ENCODE peak calls at places on chromosomes 5 and 9, in seven cellular contexts. Z is MM.1S, J is heart left ventricle, M is A673, G is mammary epithelial cell, E is K562, P is brain microvascular endothelial cell. Q is an unnamed sample.

GRCh38 chr9:93309889-93310425 is 126.0 kb downstream of the WNK2 start:
- DNase-seq in Z (no peak), J (no peak), M (no peak), G (no peak), E (no peak), P (no peak), Q (no peak)

GRCh38 chr5:81856948-81857928 is 106.3 kb upstream of the SSBP2 start:
- DNase-seq in Z (peak), J (peak), M (peak), G (peak), E (peak), P (no peak), Q (no peak)

GRCh38 chr9:82418334-82418733 is 429.8 kb downstream of the SPATA31D1 start:
- DNase-seq in Z (no peak), J (no peak), M (no peak), G (peak), E (no peak), P (no peak), Q (no peak)

GRCh38 chr9:99135498-99135897 is 30.6 kb downstream of the TGFBR1 start:
- DNase-seq in Z (no peak), J (no peak), M (no peak), G (no peak), E (no peak), P (no peak), Q (no peak)

GRCh38 chr9:89442981-89443817 is 54.7 kb downstream of the SEMA4D start:
- DNase-seq in Z (no peak), J (no peak), M (no peak), G (no peak), E (no peak), P (peak), Q (no peak)

GRCh38 chr9:14296462-14296861 is 17.5 kb downstream of the NFIB start:
- DNase-seq in Z (no peak), J (peak), M (no peak), G (no peak), E (no peak), P (no peak), Q (no peak)

GRCh38 chr5:36614657-36615308 is 8.4 kb downstream of the SLC1A3 start:
- DNase-seq in Z (no peak), J (no peak), M (no peak), G (no peak), E (no peak), P (no peak), Q (no peak)

GRCh38 chr5:11182441-11183080 is 421.5 kb upstream of the DAP start:
- DNase-seq in Z (peak), J (no peak), M (peak), G (no peak), E (peak), P (peak), Q (no peak)

GRCh38 chr9:5193345-5193744 is 7.9 kb upstream of the INSL6 start:
- DNase-seq in Z (no peak), J (no peak), M (no peak), G (no peak), E (no peak), P (no peak), Q (no peak)

GRCh38 chr5:136598901-136599300 is 233.6 kb upstream of the TRPC7 start:
- DNase-seq in Z (no peak), J (no peak), M (no peak), G (no peak), E (no peak), P (no peak), Q (no peak)

GRCh38 chr9:20312732-20313131 is 309.6 kb downstream of the MLLT3 start:
- DNase-seq in Z (no peak), J (no peak), M (no peak), G (peak), E (no peak), P (peak), Q (no peak)

GRCh38 chr5:32230356-32231099 is 56.4 kb upstream of the GOLPH3 start:
- DNase-seq in Z (no peak), J (no peak), M (no peak), G (no peak), E (no peak), P (no peak), Q (no peak)

GRCh38 chr9:137892424-137893191 is 15.0 kb downstream of the CACNA1B start:
- DNase-seq in Z (no peak), J (no peak), M (no peak), G (no peak), E (no peak), P (no peak), Q (no peak)

GRCh38 chr9:131324736-131325679 is 35.5 kb downstream of the PLPP7 start:
- DNase-seq in Z (no peak), J (peak), M (no peak), G (no peak), E (no peak), P (no peak), Q (peak)

GRCh38 chr9:105127863-105128220 is 116.6 kb upstream of the SLC44A1 start:
- DNase-seq in Z (peak), J (no peak), M (no peak), G (peak), E (no peak), P (peak), Q (no peak)

GRCh38 chr5:127833999-127834953 is 131.1 kb downstream of the CCDC192 start:
- DNase-seq in Z (no peak), J (no peak), M (no peak), G (no peak), E (no peak), P (no peak), Q (no peak)

GRCh38 chr9:93620881-93621820 is 44.8 kb downstream of the PHF2 start:
- DNase-seq in Z (no peak), J (peak), M (no peak), G (no peak), E (no peak), P (no peak), Q (no peak)

GRCh38 chr9:92970467-92970923 is 23.2 kb downstream of the FGD3 start:
- DNase-seq in Z (no peak), J (no peak), M (peak), G (peak), E (no peak), P (peak), Q (no peak)

GRCh38 chr9:91094324-91095083 is 267.2 kb downstream of the AUH start:
- DNase-seq in Z (no peak), J (no peak), M (no peak), G (no peak), E (no peak), P (no peak), Q (no peak)

GRCh38 chr9:83177747-83178146 is 114.8 kb upstream of the RASEF start:
- DNase-seq in Z (no peak), J (no peak), M (no peak), G (no peak), E (no peak), P (no peak), Q (no peak)

GRCh38 chr9:19619221-19619620 is 169.6 kb downstream of the SLC24A2 start:
- DNase-seq in Z (no peak), J (no peak), M (no peak), G (no peak), E (no peak), P (no peak), Q (no peak)

GRCh38 chr5:136006767-136007251 is 22.0 kb upstream of the TGFBI start:
- DNase-seq in Z (no peak), J (no peak), M (no peak), G (peak), E (no peak), P (peak), Q (no peak)

GRCh38 chr9:98619788-98620187 is 88.9 kb downstream of the GABBR2 start:
- DNase-seq in Z (no peak), J (no peak), M (no peak), G (no peak), E (no peak), P (no peak), Q (no peak)

GRCh38 chr5:42993516-42994284 is 46.4 kb downstream of the ANXA2R start:
- DNase-seq in Z (peak), J (no peak), M (peak), G (no peak), E (peak), P (peak), Q (no peak)

GRCh38 chr9:14231196-14231990 is 82.5 kb downstream of the NFIB start:
- DNase-seq in Z (no peak), J (no peak), M (no peak), G (no peak), E (no peak), P (no peak), Q (no peak)

GRCh38 chr5:116084231-116084630 is 594 bp upstream of the COMMD10 start:
- DNase-seq in Z (no peak), J (no peak), M (no peak), G (peak), E (peak), P (no peak), Q (no peak)

GRCh38 chr5:159975462-159976019 is 33.4 kb upstream of the TTC1 start:
- DNase-seq in Z (no peak), J (peak), M (peak), G (peak), E (peak), P (peak), Q (no peak)

GRCh38 chr9:111297061-111297824 is 32.8 kb downstream of the OR2K2 start:
- DNase-seq in Z (no peak), J (no peak), M (no peak), G (no peak), E (no peak), P (no peak), Q (no peak)

GRCh38 chr5:150209020-150209635 is 19.3 kb downstream of the SLC6A7 start:
- DNase-seq in Z (no peak), J (no peak), M (no peak), G (peak), E (no peak), P (peak), Q (no peak)

GRCh38 chr5:132824426-132824825 is 6.0 kb downstream of the SHROOM1 start:
- DNase-seq in Z (no peak), J (no peak), M (no peak), G (no peak), E (no peak), P (no peak), Q (no peak)

GRCh38 chr5:138467711-138468132 is 2.4 kb downstream of the EGR1 start:
- DNase-seq in Z (no peak), J (no peak), M (peak), G (no peak), E (no peak), P (no peak), Q (no peak)

GRCh38 chr9:83956288-83957028 is 23.6 kb downstream of the HNRNPK start:
- DNase-seq in Z (peak), J (peak), M (peak), G (no peak), E (peak), P (no peak), Q (no peak)

GRCh38 chr9:91154686-91155085 is 207.0 kb downstream of the AUH start:
- DNase-seq in Z (no peak), J (no peak), M (no peak), G (no peak), E (no peak), P (no peak), Q (no peak)

GRCh38 chr9:132049323-132049882 is 30.3 kb downstream of the MED27 start:
- DNase-seq in Z (no peak), J (no peak), M (no peak), G (no peak), E (no peak), P (no peak), Q (no peak)

GRCh38 chr5:129135633-129136032 is 41.1 kb downstream of the ISOC1 start:
- DNase-seq in Z (peak), J (no peak), M (no peak), G (no peak), E (peak), P (no peak), Q (no peak)

GRCh38 chr5:56088967-56089829 is 94.4 kb upstream of the IL6ST start:
- DNase-seq in Z (no peak), J (no peak), M (no peak), G (peak), E (no peak), P (peak), Q (no peak)

GRCh38 chr5:12294151-12294550 is 389.9 kb upstream of the CTNND2 start:
- DNase-seq in Z (no peak), J (no peak), M (no peak), G (no peak), E (no peak), P (no peak), Q (no peak)

GRCh38 chr5:12292610-12293204 is 388.5 kb upstream of the CTNND2 start:
- DNase-seq in Z (peak), J (no peak), M (no peak), G (peak), E (peak), P (no peak), Q (no peak)
- TF ChIP-seq CTCF in Z (peak), J (no peak), M (no peak), G (peak), E (peak), P (no peak), Q (peak)

GRCh38 chr9:126365780-126366179 is 39.2 kb downstream of the MVB12B start:
- DNase-seq in Z (no peak), J (no peak), M (no peak), G (no peak), E (no peak), P (no peak), Q (no peak)
- TF ChIP-seq CTCF in Z (no peak), J (no peak), M (no peak), G (no peak), E (no peak), P (peak), Q (no peak)

GRCh38 chr9:134870746-134871667 is 9.6 kb upstream of the FCN2 start:
- DNase-seq in Z (no peak), J (no peak), M (no peak), G (no peak), E (no peak), P (no peak), Q (no peak)
- TF ChIP-seq CTCF in Z (no peak), J (no peak), M (no peak), G (no peak), E (no peak), P (no peak), Q (no peak)

DNA sequence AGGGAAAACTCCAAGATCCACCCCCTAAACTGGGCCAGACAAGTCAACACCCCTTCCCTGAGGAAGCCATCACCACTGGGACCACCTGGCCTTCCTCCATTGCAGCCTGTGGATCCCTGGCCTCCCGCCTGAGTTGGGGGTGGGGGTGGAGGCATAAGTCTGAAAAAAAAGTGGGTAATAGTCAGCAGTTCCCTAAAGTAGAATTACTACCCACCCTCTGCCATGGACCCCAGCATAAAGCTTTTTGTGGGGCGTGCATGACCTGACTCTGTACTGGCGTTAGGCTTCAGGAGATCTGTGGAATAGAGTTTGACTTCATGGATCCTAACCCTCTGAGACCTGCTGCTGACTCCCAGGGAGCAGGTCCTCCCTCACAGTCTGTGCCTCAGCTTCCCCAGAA is 2.0 kb upstream of the CXXC5 start:
- DNase-seq in Z (no peak), J (peak), M (no peak), G (no peak), E (no peak), P (no peak), Q (no peak)
- TF ChIP-seq CTCF in Z (no peak), J (no peak), M (no peak), G (no peak), E (no peak), P (no peak), Q (no peak)

DNA sequence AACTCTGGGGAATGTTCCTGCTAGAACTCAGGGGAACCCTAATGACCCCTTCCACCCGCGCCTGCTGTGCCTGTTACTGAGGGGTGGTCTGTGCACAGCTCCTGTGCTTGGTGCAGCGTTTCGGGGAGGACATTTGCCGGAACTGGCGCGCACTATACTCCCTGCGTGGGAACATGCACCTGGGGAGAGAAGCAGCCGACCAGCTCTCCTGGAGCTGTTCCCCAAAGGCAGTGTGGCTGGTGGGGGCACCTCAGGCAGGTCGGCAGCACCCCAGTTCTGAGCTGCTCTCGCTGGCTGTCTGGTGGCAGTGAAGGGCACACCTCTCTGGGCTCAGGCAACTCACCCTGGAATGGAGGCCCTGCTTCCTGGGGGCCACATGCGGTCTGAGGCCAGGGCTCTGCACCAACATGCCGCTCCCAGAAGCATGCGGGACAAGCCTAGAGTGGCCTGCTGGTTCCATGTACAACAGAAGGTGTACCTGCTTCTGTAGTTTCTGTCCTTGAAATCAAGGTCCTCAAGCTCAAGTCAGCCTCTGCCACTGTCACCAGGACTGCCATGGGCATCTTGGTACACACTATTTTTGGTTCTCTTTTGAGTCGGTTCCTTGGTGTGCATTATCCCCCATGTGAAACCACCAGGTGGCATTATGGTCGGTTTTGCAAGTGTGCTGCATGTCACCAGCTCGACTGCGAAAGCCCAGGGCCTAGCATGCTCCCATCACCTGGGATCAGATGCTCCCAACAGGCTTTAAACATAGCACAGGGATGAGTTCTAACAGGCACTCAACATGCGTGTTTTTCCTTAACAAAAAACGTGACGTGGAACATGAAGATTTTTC is 7.8 kb upstream of the MRNIP start:
- DNase-seq in Z (peak), J (no peak), M (no peak), G (no peak), E (no peak), P (no peak), Q (no peak)
- TF ChIP-seq CTCF in Z (peak), J (no peak), M (peak), G (no peak), E (no peak), P (peak), Q (no peak)

DNA sequence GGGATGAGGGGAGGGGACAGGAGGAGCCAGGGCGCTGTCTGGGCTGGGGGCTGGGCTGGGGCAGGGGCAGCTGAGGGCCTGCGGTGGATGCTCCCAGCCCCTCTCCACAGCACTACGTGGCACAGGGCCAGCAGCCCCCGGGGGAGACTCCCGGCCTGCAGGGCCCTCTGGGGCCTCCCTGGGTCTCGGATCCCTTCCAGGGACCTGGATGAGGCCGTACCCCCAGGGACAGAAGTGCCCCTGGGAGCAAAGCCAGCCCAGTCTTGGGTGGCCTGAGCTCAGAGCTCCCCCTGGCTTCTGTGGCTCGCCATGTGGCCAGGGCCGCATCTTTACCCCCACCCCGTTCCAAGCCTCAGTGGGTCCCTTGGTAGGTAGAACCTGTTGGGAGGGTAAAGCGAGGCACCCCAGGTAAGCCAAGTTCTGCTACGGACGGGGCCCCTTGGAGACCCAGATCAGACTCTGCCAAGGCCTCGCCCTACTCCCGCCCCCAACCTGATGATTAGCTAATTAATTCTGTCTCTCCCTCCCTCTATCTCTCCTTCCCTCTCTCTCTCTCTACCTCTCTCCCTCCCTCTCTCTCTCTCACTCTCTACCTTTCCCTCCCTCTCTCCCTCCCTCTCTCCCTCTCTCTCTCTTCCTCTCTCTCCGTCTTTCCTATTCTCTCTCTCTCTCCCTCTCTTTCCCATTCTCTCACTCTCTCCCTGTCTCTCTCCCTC is 24.3 kb downstream of the KCNT1 start:
- DNase-seq in Z (no peak), J (no peak), M (no peak), G (no peak), E (no peak), P (no peak), Q (no peak)
- TF ChIP-seq CTCF in Z (peak), J (no peak), M (peak), G (no peak), E (peak), P (peak), Q (no peak)

DNA sequence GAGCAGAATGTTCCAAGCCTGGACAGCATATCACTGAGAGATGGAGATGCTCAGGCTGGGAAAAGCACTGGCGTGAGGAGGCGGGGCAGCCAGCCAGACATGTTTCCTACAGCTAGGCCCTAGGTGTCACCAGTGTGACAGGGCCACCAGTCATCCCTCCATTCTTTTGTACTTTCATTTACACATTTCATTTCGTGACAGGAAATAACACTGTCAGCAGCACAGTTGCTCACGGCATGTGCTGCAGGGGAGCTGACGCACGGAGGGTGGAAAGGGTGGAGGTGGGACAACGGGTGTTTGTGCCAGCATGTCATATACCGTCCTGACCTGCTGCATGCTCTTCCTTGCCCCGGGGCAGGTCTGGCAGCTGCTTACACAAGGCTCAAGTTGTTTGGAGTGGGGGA is 14.8 kb upstream of the CEMIP2 start:
- DNase-seq in Z (no peak), J (no peak), M (no peak), G (peak), E (peak), P (peak), Q (no peak)
- TF ChIP-seq CTCF in Z (no peak), J (no peak), M (no peak), G (no peak), E (peak), P (no peak), Q (no peak)

Q was measured in mesothelial cell of epicardium.